ENCODE peak calls at places on chromosomes 6 and 20, in nine cellular contexts. One of them, this sample, is unnamed.

GRCh38 chr6:15088904-15089568 is 156.8 kb upstream of the JARID2 start:
- DNase-seq in Panc1: no peak
- DNase-seq in vagina: no peak
- DNase-seq in lung: no peak
- DNase-seq in ovary: no peak
- DNase-seq in Caco-2: no peak
- DNase-seq in A549: no peak
- DNase-seq in CD4-positive, alpha-beta memory T cell: no peak
- DNase-seq in left lung: no peak
- DNase-seq in this sample: no peak

GRCh38 chr6:109506841-109507240 is 23.8 kb upstream of the ZBTB24 start:
- DNase-seq in A549: no peak
- DNase-seq in left lung: no peak
- DNase-seq in Panc1: no peak
- DNase-seq in CD4-positive, alpha-beta memory T cell: no peak
- DNase-seq in vagina: no peak
- DNase-seq in Caco-2: no peak
- DNase-seq in ovary: no peak
- DNase-seq in lung: no peak
- DNase-seq in this sample: no peak

GRCh38 chr20:33687370-33687915 is 1.3 kb upstream of the E2F1 start:
- DNase-seq in Caco-2: no peak
- DNase-seq in A549: no peak
- DNase-seq in CD4-positive, alpha-beta memory T cell: no peak
- DNase-seq in lung: no peak
- DNase-seq in ovary: no peak
- DNase-seq in vagina: no peak
- DNase-seq in Panc1: no peak
- DNase-seq in left lung: no peak
- DNase-seq in this sample: no peak

GRCh38 chr20:11979306-11980128 is 61.8 kb downstream of the BTBD3 start:
- DNase-seq in CD4-positive, alpha-beta memory T cell: no peak
- DNase-seq in vagina: no peak
- DNase-seq in Panc1: no peak
- DNase-seq in Caco-2: no peak
- DNase-seq in ovary: no peak
- DNase-seq in A549: no peak
- DNase-seq in left lung: no peak
- DNase-seq in lung: no peak
- DNase-seq in this sample: no peak

GRCh38 chr6:45563092-45563491 is 185.4 kb upstream of the SUPT3H start:
- DNase-seq in left lung: no peak
- DNase-seq in CD4-positive, alpha-beta memory T cell: no peak
- DNase-seq in Panc1: no peak
- DNase-seq in vagina: no peak
- DNase-seq in lung: no peak
- DNase-seq in A549: no peak
- DNase-seq in ovary: no peak
- DNase-seq in Caco-2: no peak
- DNase-seq in this sample: no peak

GRCh38 chr6:11172501-11173337 is 59.7 kb downstream of the NEDD9 start:
- DNase-seq in CD4-positive, alpha-beta memory T cell: peak; percentile 56
- DNase-seq in A549: peak; percentile 64
- DNase-seq in left lung: peak; percentile 56
- DNase-seq in ovary: peak; percentile 70
- DNase-seq in Caco-2: peak; percentile 46
- DNase-seq in Panc1: peak; percentile 43
- DNase-seq in lung: peak; percentile 70
- DNase-seq in vagina: no peak
- DNase-seq in this sample: peak; percentile 68

GRCh38 chr6:113630738-113631535 is 226.2 kb upstream of the MARCKS start:
- DNase-seq in vagina: no peak
- DNase-seq in CD4-positive, alpha-beta memory T cell: peak; percentile 40
- DNase-seq in A549: no peak
- DNase-seq in lung: no peak
- DNase-seq in left lung: peak; percentile 35
- DNase-seq in ovary: no peak
- DNase-seq in Panc1: no peak
- DNase-seq in Caco-2: no peak
- DNase-seq in this sample: no peak

GRCh38 chr6:25277857-25278256 is 1.3 kb upstream of the CARMIL1 start:
- DNase-seq in left lung: no peak
- DNase-seq in ovary: no peak
- DNase-seq in Panc1: no peak
- DNase-seq in lung: no peak
- DNase-seq in vagina: no peak
- DNase-seq in Caco-2: no peak
- DNase-seq in A549: no peak
- DNase-seq in CD4-positive, alpha-beta memory T cell: no peak
- DNase-seq in this sample: no peak

GRCh38 chr6:43271103-43271815 is 26.8 kb upstream of the SLC22A7 start:
- DNase-seq in Panc1: no peak
- DNase-seq in vagina: no peak
- DNase-seq in Caco-2: no peak
- DNase-seq in lung: no peak
- DNase-seq in ovary: no peak
- DNase-seq in left lung: no peak
- DNase-seq in A549: no peak
- DNase-seq in CD4-positive, alpha-beta memory T cell: no peak
- DNase-seq in this sample: no peak
- H3K4me1 ChIP-seq in Panc1: peaks cover 9% of the 10 kb centered on the region
- H3K4me1 ChIP-seq in vagina: peaks cover 32% of the 10 kb centered on the region
- H3K4me1 ChIP-seq in Caco-2: peaks cover 44% of the 10 kb centered on the region
- H3K4me1 ChIP-seq in lung: no peaks in the 10 kb centered on the region
- H3K4me1 ChIP-seq in ovary: peaks cover 5% of the 10 kb centered on the region
- H3K4me1 ChIP-seq in left lung: peaks cover 8% of the 10 kb centered on the region
- H3K4me1 ChIP-seq in A549: peaks cover 49% of the 10 kb centered on the region
- H3K4me1 ChIP-seq in CD4-positive, alpha-beta memory T cell: peaks cover 29% of the 10 kb centered on the region
- H3K4me1 ChIP-seq in this sample: peaks cover 11% of the 10 kb centered on the region

DNA sequence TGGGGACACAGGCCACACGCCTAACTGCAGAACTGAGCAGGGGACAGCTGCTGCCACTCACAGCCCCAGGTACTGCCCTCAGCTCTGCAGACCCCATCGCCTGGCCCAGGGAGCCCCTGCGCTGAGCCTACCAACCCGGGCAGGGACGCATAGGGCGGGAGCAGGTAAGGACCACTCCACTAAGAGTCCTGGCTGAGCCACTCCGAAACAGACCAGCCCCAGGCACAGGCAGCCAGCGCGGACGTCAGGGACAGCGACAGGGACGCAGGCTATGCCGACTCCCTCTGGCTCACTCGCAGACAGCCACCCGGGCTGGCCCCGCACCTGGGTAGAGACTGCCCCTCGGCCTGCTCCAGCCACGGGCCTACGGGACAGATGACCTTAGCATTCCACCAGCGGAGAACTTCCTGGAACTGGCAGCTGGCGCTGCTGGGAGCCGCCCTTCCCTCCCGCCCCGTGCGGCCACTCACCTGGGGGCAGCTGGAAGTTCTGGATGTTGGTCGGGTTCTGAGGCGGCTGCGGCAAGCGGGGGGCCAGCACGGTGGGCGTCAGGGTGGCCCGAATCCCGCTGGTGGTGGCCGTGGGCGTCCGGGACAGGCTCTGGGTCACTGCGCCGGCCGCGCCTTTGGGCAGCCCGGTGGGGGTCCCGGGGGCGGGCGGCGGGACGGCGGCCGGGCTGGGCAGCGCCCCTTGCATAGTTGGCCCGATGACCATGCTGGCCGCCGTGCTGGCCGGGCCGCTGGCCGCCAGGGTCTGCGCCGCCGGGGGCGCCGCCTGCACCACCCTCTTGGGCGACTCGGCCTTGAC is 1.5 kb downstream of the TAF4 start:
- DNase-seq in Caco-2: peak; percentile 76
- DNase-seq in ovary: peak; percentile 57
- DNase-seq in lung: no peak
- DNase-seq in A549: no peak
- DNase-seq in vagina: no peak
- DNase-seq in Panc1: no peak
- DNase-seq in CD4-positive, alpha-beta memory T cell: no peak
- DNase-seq in left lung: no peak
- DNase-seq in this sample: peak; percentile 66
- H3K4me1 ChIP-seq in Caco-2: peaks cover 28% of the 10 kb centered on the region
- H3K4me1 ChIP-seq in ovary: peaks cover 21% of the 10 kb centered on the region
- H3K4me1 ChIP-seq in lung: no peaks in the 10 kb centered on the region
- H3K4me1 ChIP-seq in A549: peaks cover 20% of the 10 kb centered on the region
- H3K4me1 ChIP-seq in vagina: peaks cover 59% of the 10 kb centered on the region
- H3K4me1 ChIP-seq in Panc1: peaks cover 27% of the 10 kb centered on the region
- H3K4me1 ChIP-seq in CD4-positive, alpha-beta memory T cell: peaks cover 57% of the 10 kb centered on the region
- H3K4me1 ChIP-seq in left lung: peaks cover 23% of the 10 kb centered on the region
- H3K4me1 ChIP-seq in this sample: no peaks in the 10 kb centered on the region

GRCh38 chr6:166172546-166172945 is 4.9 kb upstream of the TBXT start:
- DNase-seq in left lung: no peak
- DNase-seq in vagina: no peak
- DNase-seq in Panc1: no peak
- DNase-seq in lung: no peak
- DNase-seq in ovary: no peak
- DNase-seq in Caco-2: no peak
- DNase-seq in CD4-positive, alpha-beta memory T cell: no peak
- DNase-seq in A549: no peak
- DNase-seq in this sample: no peak
- H3K4me1 ChIP-seq in left lung: peaks cover 6% of the 10 kb centered on the region
- H3K4me1 ChIP-seq in vagina: peaks cover 17% of the 10 kb centered on the region
- H3K4me1 ChIP-seq in Panc1: no peaks in the 10 kb centered on the region
- H3K4me1 ChIP-seq in lung: no peaks in the 10 kb centered on the region
- H3K4me1 ChIP-seq in ovary: peaks cover 3% of the 10 kb centered on the region
- H3K4me1 ChIP-seq in Caco-2: no peaks in the 10 kb centered on the region
- H3K4me1 ChIP-seq in CD4-positive, alpha-beta memory T cell: peaks cover 6% of the 10 kb centered on the region
- H3K4me1 ChIP-seq in A549: peaks cover 3% of the 10 kb centered on the region
- H3K4me1 ChIP-seq in this sample: peaks cover 11% of the 10 kb centered on the region

GRCh38 chr6:41697902-41698349 is 37.5 kb downstream of the TFEB start:
- DNase-seq in lung: no peak
- DNase-seq in Panc1: no peak
- DNase-seq in vagina: no peak
- DNase-seq in CD4-positive, alpha-beta memory T cell: no peak
- DNase-seq in Caco-2: no peak
- DNase-seq in left lung: no peak
- DNase-seq in A549: no peak
- DNase-seq in ovary: no peak
- DNase-seq in this sample: no peak
- H3K4me1 ChIP-seq in lung: peaks cover 5% of the 10 kb centered on the region
- H3K4me1 ChIP-seq in Panc1: no peaks in the 10 kb centered on the region
- H3K4me1 ChIP-seq in vagina: no peaks in the 10 kb centered on the region
- H3K4me1 ChIP-seq in CD4-positive, alpha-beta memory T cell: no peaks in the 10 kb centered on the region
- H3K4me1 ChIP-seq in Caco-2: no peaks in the 10 kb centered on the region
- H3K4me1 ChIP-seq in left lung: peaks cover 3% of the 10 kb centered on the region
- H3K4me1 ChIP-seq in A549: no peaks in the 10 kb centered on the region
- H3K4me1 ChIP-seq in ovary: peaks cover 4% of the 10 kb centered on the region
- H3K4me1 ChIP-seq in this sample: no peaks in the 10 kb centered on the region

GRCh38 chr6:13247627-13248026 is 80.7 kb downstream of the TBC1D7 start:
- DNase-seq in A549: no peak
- DNase-seq in vagina: no peak
- DNase-seq in left lung: no peak
- DNase-seq in Caco-2: no peak
- DNase-seq in CD4-positive, alpha-beta memory T cell: no peak
- DNase-seq in lung: no peak
- DNase-seq in ovary: no peak
- DNase-seq in Panc1: no peak
- DNase-seq in this sample: no peak
- H3K4me1 ChIP-seq in A549: no peaks in the 10 kb centered on the region
- H3K4me1 ChIP-seq in vagina: no peaks in the 10 kb centered on the region
- H3K4me1 ChIP-seq in left lung: no peaks in the 10 kb centered on the region
- H3K4me1 ChIP-seq in Caco-2: peaks cover 6% of the 10 kb centered on the region
- H3K4me1 ChIP-seq in CD4-positive, alpha-beta memory T cell: no peaks in the 10 kb centered on the region
- H3K4me1 ChIP-seq in lung: no peaks in the 10 kb centered on the region
- H3K4me1 ChIP-seq in ovary: no peaks in the 10 kb centered on the region
- H3K4me1 ChIP-seq in Panc1: no peaks in the 10 kb centered on the region
- H3K4me1 ChIP-seq in this sample: no peaks in the 10 kb centered on the region

GRCh38 chr20:297925-298754 is 770 bp downstream of the ZCCHC3 start:
- DNase-seq in A549: peak; percentile 83
- DNase-seq in CD4-positive, alpha-beta memory T cell: peak; percentile 65
- DNase-seq in left lung: peak; percentile 82
- DNase-seq in vagina: no peak
- DNase-seq in lung: peak; percentile 74
- DNase-seq in Caco-2: peak; percentile 71
- DNase-seq in ovary: peak; percentile 71
- DNase-seq in Panc1: no peak
- DNase-seq in this sample: peak; percentile 80
- H3K4me1 ChIP-seq in A549: peaks cover 33% of the 10 kb centered on the region
- H3K4me1 ChIP-seq in CD4-positive, alpha-beta memory T cell: peaks cover 33% of the 10 kb centered on the region
- H3K4me1 ChIP-seq in left lung: peaks cover 28% of the 10 kb centered on the region
- H3K4me1 ChIP-seq in vagina: peaks cover 44% of the 10 kb centered on the region
- H3K4me1 ChIP-seq in lung: peaks cover 27% of the 10 kb centered on the region
- H3K4me1 ChIP-seq in Caco-2: peaks cover 19% of the 10 kb centered on the region
- H3K4me1 ChIP-seq in ovary: peaks cover 15% of the 10 kb centered on the region
- H3K4me1 ChIP-seq in Panc1: peaks cover 26% of the 10 kb centered on the region
- H3K4me1 ChIP-seq in this sample: no peaks in the 10 kb centered on the region

GRCh38 chr20:60407938-60408337 is 449.7 kb downstream of the CDH26 start:
- DNase-seq in lung: no peak
- DNase-seq in Panc1: no peak
- DNase-seq in left lung: no peak
- DNase-seq in vagina: no peak
- DNase-seq in A549: no peak
- DNase-seq in Caco-2: no peak
- DNase-seq in ovary: no peak
- DNase-seq in CD4-positive, alpha-beta memory T cell: no peak
- DNase-seq in this sample: no peak

GRCh38 chr20:60407011-60407771 is 449.0 kb downstream of the CDH26 start:
- DNase-seq in left lung: no peak
- DNase-seq in A549: no peak
- DNase-seq in Panc1: no peak
- DNase-seq in vagina: no peak
- DNase-seq in Caco-2: no peak
- DNase-seq in CD4-positive, alpha-beta memory T cell: no peak
- DNase-seq in ovary: no peak
- DNase-seq in lung: no peak
- DNase-seq in this sample: no peak

GRCh38 chr20:60408435-60408834 is 450.2 kb downstream of the CDH26 start:
- DNase-seq in ovary: no peak
- DNase-seq in CD4-positive, alpha-beta memory T cell: no peak
- DNase-seq in A549: no peak
- DNase-seq in vagina: no peak
- DNase-seq in Panc1: no peak
- DNase-seq in Caco-2: no peak
- DNase-seq in lung: no peak
- DNase-seq in left lung: no peak
- DNase-seq in this sample: no peak

DNA sequence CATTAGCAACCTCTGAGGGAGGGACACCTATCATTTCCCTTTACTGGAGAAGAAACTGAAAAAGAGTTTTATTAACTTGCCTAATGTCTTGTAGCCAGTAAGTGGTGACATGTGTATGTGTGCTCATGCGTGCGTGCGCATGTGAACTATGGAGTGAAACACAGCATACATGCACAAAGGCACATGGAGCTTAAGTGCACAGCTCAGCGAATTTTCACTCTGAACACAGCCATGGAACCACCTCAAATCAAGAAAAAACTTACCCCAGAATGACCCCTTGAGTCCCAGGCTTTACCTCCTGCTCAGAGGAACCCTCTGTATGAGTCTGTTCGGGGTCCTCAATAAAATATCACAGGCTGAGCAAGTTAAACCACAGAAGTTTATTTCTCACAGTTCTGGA is 452.6 kb downstream of the CDH26 start:
- DNase-seq in Caco-2: no peak
- DNase-seq in vagina: peak; percentile 49
- DNase-seq in left lung: no peak
- DNase-seq in ovary: no peak
- DNase-seq in A549: no peak
- DNase-seq in CD4-positive, alpha-beta memory T cell: no peak
- DNase-seq in lung: no peak
- DNase-seq in Panc1: no peak
- DNase-seq in this sample: no peak
- H3K4me1 ChIP-seq in Caco-2: no peaks in the 10 kb centered on the region
- H3K4me1 ChIP-seq in vagina: no peaks in the 10 kb centered on the region
- H3K4me1 ChIP-seq in left lung: no peaks in the 10 kb centered on the region
- H3K4me1 ChIP-seq in ovary: no peaks in the 10 kb centered on the region
- H3K4me1 ChIP-seq in A549: no peaks in the 10 kb centered on the region
- H3K4me1 ChIP-seq in CD4-positive, alpha-beta memory T cell: no peaks in the 10 kb centered on the region
- H3K4me1 ChIP-seq in lung: no peaks in the 10 kb centered on the region
- H3K4me1 ChIP-seq in Panc1: no peaks in the 10 kb centered on the region
- H3K4me1 ChIP-seq in this sample: no peaks in the 10 kb centered on the region

This sample was measured in right lobe of liver.